ENCODE peak calls at places on chromosomes 3 and 15, in four cellular contexts. U, N, W and Z are unnamed samples.

GRCh38 chr3:17431477-17432045 is 310.9 kb downstream of the TBC1D5 start:
- DNase-seq in U (no peak), N (no peak), W (no peak), Z (no peak)

GRCh38 chr3:51711352-51712019 is 4.6 kb downstream of the GRM2 start:
- DNase-seq in U (peak), N (no peak), W (no peak), Z (no peak)

GRCh38 chr3:127171320-127171719 is 21.6 kb upstream of the PRR23E start:
- DNase-seq in U (no peak), N (no peak), W (no peak), Z (no peak)

GRCh38 chr3:123640311-123641083 is 55.6 kb upstream of the HACD2 start:
- DNase-seq in U (no peak), N (no peak), W (no peak), Z (no peak)

GRCh38 chr3:8525893-8526292 is 24.3 kb downstream of the LMCD1 start:
- DNase-seq in U (no peak), N (no peak), W (no peak), Z (no peak)

GRCh38 chr3:189117087-189117486 is 54.7 kb upstream of the TPRG1 start:
- DNase-seq in U (no peak), N (no peak), W (no peak), Z (no peak)

GRCh38 chr3:138945646-138946553 is 1.0 kb downstream of the FOXL2 start:
- DNase-seq in U (no peak), N (no peak), W (no peak), Z (no peak)

GRCh38 chr15:92886229-92886628 is 13.9 kb upstream of the CHD2 start:
- DNase-seq in U (no peak), N (no peak), W (no peak), Z (no peak)

GRCh38 chr3:59388555-59389280 is 338.9 kb upstream of the CFAP20DC start:
- DNase-seq in U (no peak), N (no peak), W (no peak), Z (no peak)

GRCh38 chr3:170869240-170869592 is 779 bp downstream of the RPL22L1 start:
- DNase-seq in U (no peak), N (no peak), W (no peak), Z (no peak)

GRCh38 chr15:40333922-40334492 is 6.7 kb downstream of the CCDC9B start:
- DNase-seq in U (peak), N (no peak), W (no peak), Z (peak)

GRCh38 chr3:141235661-141236171 is 4.1 kb downstream of the PXYLP1 start:
- DNase-seq in U (no peak), N (no peak), W (no peak), Z (no peak)

GRCh38 chr3:108879915-108880314 is 57.3 kb downstream of the TRAT1 start:
- DNase-seq in U (no peak), N (no peak), W (no peak), Z (no peak)

GRCh38 chr3:106172780-106173179 is 304.0 kb upstream of the CBLB start:
- DNase-seq in U (no peak), N (no peak), W (no peak), Z (no peak)

GRCh38 chr3:149188494-149188893 is 33.1 kb downstream of the CP start:
- DNase-seq in U (no peak), N (no peak), W (peak), Z (no peak)

GRCh38 chr15:44084171-44084570 is 110.9 kb downstream of the FRMD5 start:
- DNase-seq in U (no peak), N (no peak), W (no peak), Z (no peak)

GRCh38 chr3:3627104-3627503 is 172.1 kb upstream of the LRRN1 start:
- DNase-seq in U (no peak), N (no peak), W (no peak), Z (no peak)

GRCh38 chr3:186669378-186670084 is 3.7 kb downstream of the HRG start:
- DNase-seq in U (no peak), N (no peak), W (no peak), Z (no peak)

GRCh38 chr15:39788108-39788507 is 5.5 kb upstream of the FSIP1 start:
- DNase-seq in U (no peak), N (no peak), W (no peak), Z (no peak)

GRCh38 chr3:158570999-158571702 is at the start of gene MLF1:
- DNase-seq in U (peak), N (peak), W (peak), Z (peak)

GRCh38 chr15:41567870-41568269 is 8.9 kb downstream of the TYRO3 start:
- DNase-seq in U (no peak), N (no peak), W (no peak), Z (no peak)

GRCh38 chr3:39515681-39516441 is 48.4 kb downstream of the MOBP start:
- DNase-seq in U (no peak), N (no peak), W (no peak), Z (no peak)